ENCODE peak calls at places on chromosome 12, in four cellular contexts. F is HepG2, B is K562, D is GM12878. R is an unnamed sample.
A peak's percentile ranks its signal among the peaks of the same experiment; 100 is the strongest.

GRCh38 chr12:100365411-100365810 is 8.5 kb downstream of the SLC17A8 start:
- DNase-seq in B (no peak), D (no peak), F (no peak), R (no peak)

GRCh38 chr12:124441443-124442190 is 125.8 kb downstream of the NCOR2 start:
- DNase-seq in F (no peak), B (peak; percentile 41), D (no peak), R (no peak)

GRCh38 chr12:21527451-21528180 is 1.5 kb downstream of the SPX start:
- DNase-seq in D (peak; percentile 27), F (no peak), B (no peak), R (peak; percentile 60)

GRCh38 chr12:116319851-116320621 is 42.5 kb upstream of the MED13L start:
- DNase-seq in F (no peak), B (no peak), D (no peak), R (no peak)

GRCh38 chr12:6363330-6364036 is 11.9 kb downstream of the SCNN1A start:
- DNase-seq in D (no peak), F (peak; percentile 85), B (peak; percentile 95), R (peak; percentile 87)

GRCh38 chr12:42468341-42468821 is 121.2 kb downstream of the PRICKLE1 start:
- DNase-seq in D (peak; percentile 45), B (no peak), F (no peak), R (no peak)

GRCh38 chr12:28173440-28173839 is 16.8 kb upstream of the CCDC91 start:
- DNase-seq in B (no peak), D (no peak), F (no peak), R (no peak)

GRCh38 chr12:41254546-41254945 is 66.4 kb downstream of the PDZRN4 start:
- DNase-seq in B (no peak), D (no peak), F (no peak), R (no peak)

GRCh38 chr12:108268397-108268796 is 70.7 kb downstream of the CMKLR1 start:
- DNase-seq in B (no peak), D (peak; percentile 15), F (no peak), R (no peak)

GRCh38 chr12:82745062-82745461 is 58.4 kb downstream of the TMTC2 start:
- DNase-seq in F (no peak), D (no peak), B (no peak), R (no peak)
- TF ChIP-seq FOXM1 in F (no peak), D (no peak), B (no peak), R (no peak)

DNA sequence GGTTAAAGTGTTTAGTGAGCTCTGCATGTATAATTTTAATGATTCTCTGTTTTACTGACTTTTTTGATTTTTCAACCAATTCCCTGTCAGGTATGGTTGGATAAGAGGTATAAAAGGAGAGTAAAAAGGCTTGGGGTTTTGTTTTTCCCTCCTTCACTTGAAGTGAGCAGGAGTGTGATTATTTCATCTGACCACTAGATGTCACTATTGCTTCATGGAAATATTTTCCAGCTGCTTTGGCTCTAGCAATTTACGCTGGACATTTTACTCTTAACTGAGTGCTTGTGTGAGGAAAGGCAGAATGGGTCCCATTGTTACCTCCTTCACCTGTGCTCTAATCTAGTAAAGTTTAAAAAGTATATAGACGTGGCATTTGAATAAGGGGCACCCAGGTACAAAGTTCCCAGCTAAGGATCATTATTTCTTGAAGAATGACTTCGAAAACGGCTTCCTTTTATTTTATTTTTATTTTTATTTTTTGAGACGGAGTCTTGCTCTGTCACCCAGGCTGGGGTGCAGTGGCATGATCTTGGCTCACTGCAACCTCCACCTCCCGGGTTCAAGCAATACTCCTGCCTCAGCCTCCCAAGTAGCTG is 66.5 kb downstream of the TBC1D30 start:
- DNase-seq in F (peak; percentile 61), D (no peak), B (peak; percentile 50), R (peak; percentile 59)
- TF ChIP-seq TARDBP in F (no peak), D (no peak), B (no peak), R (no peak)

GRCh38 chr12:109771746-109772621 is 58.4 kb downstream of the FAM222A start:
- DNase-seq in F (no peak), B (no peak), D (no peak), R (no peak)
- TF ChIP-seq FOXK2 in F (no peak), B (no peak), D (no peak), R (no peak)

GRCh38 chr12:47837190-47838171 is 17.8 kb upstream of the HDAC7 start:
- DNase-seq in D (peak; percentile 20), F (peak; percentile 54), B (peak; percentile 73), R (peak; percentile 76)
- TF ChIP-seq FOXM1 in D (peak; percentile 34), F (no peak), B (no peak), R (no peak)

DNA sequence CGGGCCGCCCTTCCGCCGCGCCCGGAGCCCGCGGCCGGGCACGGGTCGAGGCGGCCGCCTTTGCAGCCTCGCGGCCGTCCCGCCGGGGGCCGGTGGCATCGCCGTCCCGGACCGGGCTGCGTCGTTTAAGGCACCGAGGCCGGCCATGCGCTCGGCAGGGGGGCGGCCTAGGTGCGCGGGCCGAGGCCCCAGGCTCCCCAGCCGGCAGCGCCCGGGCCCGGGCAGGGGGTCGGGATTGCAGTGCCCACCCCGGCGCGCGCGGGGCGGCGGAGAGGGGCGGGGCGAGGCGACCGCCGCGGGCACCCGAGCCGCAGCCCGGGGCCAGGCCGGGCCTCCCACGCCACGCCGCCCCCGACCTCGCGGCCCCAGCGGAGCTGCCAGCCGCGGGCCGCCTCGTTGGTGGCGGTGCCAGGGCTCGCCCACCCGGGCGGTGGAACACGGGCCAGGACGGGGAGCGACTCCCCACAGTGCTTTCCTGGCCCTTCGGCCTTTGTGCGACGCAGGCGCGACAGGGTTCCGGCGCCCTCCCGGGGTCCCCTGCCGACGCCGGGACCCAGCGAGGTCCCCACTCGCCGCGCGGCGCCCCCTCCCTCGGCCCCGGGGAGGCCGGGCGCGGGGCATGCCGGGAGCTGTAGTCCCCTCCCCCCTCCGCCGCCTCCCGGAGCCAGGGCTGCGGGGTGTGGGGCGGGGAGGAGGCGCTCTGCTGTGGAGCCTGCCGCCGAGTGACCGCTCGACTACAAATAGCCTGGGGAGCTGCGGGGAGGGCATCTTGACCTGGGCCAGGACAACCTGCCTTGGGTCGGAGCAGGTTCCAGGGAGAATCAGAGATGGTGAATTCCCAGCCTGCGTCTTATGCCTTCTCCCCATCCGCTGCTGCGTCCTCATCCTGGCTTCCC is 769 bp downstream of the FKBP4 start:
- DNase-seq in F (peak; percentile 17), B (peak; percentile 91), D (no peak), R (peak; percentile 82)
- TF ChIP-seq TARDBP in F (peak; percentile 20), B (no peak), D (peak; percentile 67), R (no peak)

DNA sequence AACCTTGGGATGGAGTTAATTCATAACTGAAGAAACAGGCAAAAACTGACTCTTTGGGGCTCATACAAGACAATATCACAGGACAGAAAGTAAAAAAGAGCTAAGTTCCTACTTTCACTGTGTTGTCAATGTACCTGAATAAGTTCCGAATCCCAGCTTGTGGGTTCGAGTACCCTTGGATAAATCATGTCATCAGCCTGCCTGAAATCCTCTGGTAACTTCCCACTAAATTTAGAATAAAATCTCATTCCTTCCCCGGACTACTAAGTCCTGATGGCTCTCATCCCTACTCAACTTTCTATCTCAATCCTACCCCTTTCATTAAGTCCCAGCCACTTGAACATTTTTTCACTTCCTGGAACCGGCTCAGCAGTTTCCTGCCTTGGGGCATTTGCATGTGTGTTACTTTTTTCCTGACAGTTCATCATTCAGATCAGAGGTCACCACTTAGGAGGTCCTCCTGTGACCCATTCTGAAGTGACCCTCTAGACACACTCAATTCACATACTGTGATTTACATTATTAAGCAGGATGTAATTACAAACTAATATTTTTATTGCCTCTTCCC is 12.7 kb downstream of the ERP29 start:
- DNase-seq in B (no peak), F (no peak), D (no peak), R (no peak)
- TF ChIP-seq FOXK2 in B (no peak), F (no peak), D (no peak), R (no peak)

GRCh38 chr12:117968084-117968789 is 553 bp downstream of the KSR2 start:
- DNase-seq in B (no peak), F (no peak), D (no peak), R (no peak)
- TF ChIP-seq FOXM1 in B (no peak), F (no peak), D (no peak), R (no peak)

R was measured in HEK293T.